ENCODE peak calls at places on chromosome X, in eight cellular contexts. V is NCI-H510A, G is HFFc6, J is hepatocyte, X is Right ventricle myocardium superior, W is head of caudate nucleus, I is pancreas, Z is neural crest cell. Y is an unnamed sample.

GRCh38 chrX:107629533-107629909 is 1.2 kb downstream of the PRPS1 start:
- DNase-seq in V (no peak), G (no peak), J (peak), X (no peak), W (no peak), I (no peak), Z (no peak), Y (no peak)

GRCh38 chrX:38879631-38880220 is 78.5 kb downstream of the MID1IP1 start:
- DNase-seq in V (peak), G (no peak), J (no peak), X (peak), W (no peak), I (peak), Z (no peak), Y (no peak)

GRCh38 chrX:150504399-150505186 is 63.8 kb upstream of the MTM1 start:
- DNase-seq in V (no peak), G (peak), J (no peak), X (no peak), W (no peak), I (no peak), Z (no peak), Y (no peak)

GRCh38 chrX:35622021-35622420 is 176.1 kb upstream of the MAGEB16 start:
- DNase-seq in V (no peak), G (no peak), J (no peak), X (no peak), W (no peak), I (no peak), Z (no peak), Y (no peak)

GRCh38 chrX:47162927-47163583 is 18.0 kb downstream of the RBM10 start:
- DNase-seq in V (no peak), G (no peak), J (no peak), X (no peak), W (no peak), I (no peak), Z (no peak), Y (no peak)

GRCh38 chrX:18938710-18939109 is 45.2 kb downstream of the PHKA2 start:
- DNase-seq in V (no peak), G (no peak), J (no peak), X (no peak), W (no peak), I (no peak), Z (no peak), Y (no peak)

GRCh38 chrX:104335765-104336164 is 81.0 kb upstream of the ESX1 start:
- DNase-seq in V (no peak), G (peak), J (no peak), X (no peak), W (no peak), I (no peak), Z (no peak), Y (no peak)

GRCh38 chrX:37454537-37455285 is 105.5 kb downstream of the PRRG1 start:
- DNase-seq in V (no peak), G (peak), J (peak), X (no peak), W (no peak), I (no peak), Z (no peak), Y (no peak)

GRCh38 chrX:17585006-17585405 is 152.3 kb upstream of the SCML1 start:
- DNase-seq in V (no peak), G (no peak), J (no peak), X (no peak), W (no peak), I (no peak), Z (no peak), Y (no peak)

GRCh38 chrX:117990438-117990837 is 126.2 kb downstream of the KLHL13 start:
- DNase-seq in V (no peak), G (no peak), J (no peak), X (no peak), W (no peak), I (no peak), Z (no peak), Y (no peak)

GRCh38 chrX:138858438-138858837 is 146.9 kb upstream of the FGF13 start:
- DNase-seq in V (no peak), G (no peak), J (no peak), X (no peak), W (no peak), I (no peak), Z (no peak), Y (no peak)

GRCh38 chrX:36927712-36928111 is 80.5 kb upstream of the FAM47C start:
- DNase-seq in V (no peak), G (no peak), J (no peak), X (no peak), W (no peak), I (no peak), Z (no peak), Y (no peak)

GRCh38 chrX:11462136-11462535 is 168.9 kb downstream of the AMELX start:
- DNase-seq in V (no peak), G (no peak), J (peak), X (no peak), W (no peak), I (no peak), Z (no peak), Y (no peak)

GRCh38 chrX:131752493-131753198 is 208.8 kb downstream of the OR13H1 start:
- DNase-seq in V (no peak), G (no peak), J (no peak), X (no peak), W (peak), I (peak), Z (no peak), Y (no peak)

GRCh38 chrX:65196758-65197371 is 220.6 kb upstream of the ZC4H2 start:
- DNase-seq in V (no peak), G (no peak), J (peak), X (no peak), W (peak), I (peak), Z (peak), Y (peak)

GRCh38 chrX:133183806-133184205 is 34.3 kb downstream of the TFDP3 start:
- DNase-seq in V (no peak), G (no peak), J (no peak), X (no peak), W (no peak), I (no peak), Z (no peak), Y (no peak)

GRCh38 chrX:154348646-154349358 is 25.6 kb downstream of the FLNA start:
- DNase-seq in V (no peak), G (no peak), J (no peak), X (peak), W (no peak), I (no peak), Z (no peak), Y (no peak)

GRCh38 chrX:84441143-84441542 is 61.1 kb downstream of the HDX start:
- DNase-seq in V (no peak), G (peak), J (no peak), X (no peak), W (no peak), I (no peak), Z (no peak), Y (no peak)

GRCh38 chrX:139642241-139642927 is 65.6 kb downstream of the MCF2 start:
- DNase-seq in V (no peak), G (no peak), J (no peak), X (no peak), W (peak), I (no peak), Z (no peak), Y (peak)

GRCh38 chrX:12702509-12703091 is 88.6 kb upstream of the PRPS2 start:
- DNase-seq in V (no peak), G (no peak), J (no peak), X (no peak), W (no peak), I (no peak), Z (peak), Y (peak)

GRCh38 chrX:50169717-50170116 is 31.1 kb downstream of the AKAP4 start:
- DNase-seq in V (no peak), G (no peak), J (no peak), X (no peak), W (no peak), I (no peak), Z (no peak), Y (no peak)

Y was measured in NT2/D1.